ENCODE peak calls at places on chromosomes 1 and 21, in four cellular contexts. One of them, this sample, is unnamed.

GRCh38 chr21:34845521-34846213 is 176.9 kb downstream of the CLIC6 start:
- DNase-seq in breast epithelium: peak
- DNase-seq in endothelial cell of umbilical vein: peak
- DNase-seq in neural progenitor cell: no peak
- DNase-seq in this sample: peak

GRCh38 chr1:208528577-208529240 is 284.5 kb upstream of the PLXNA2 start:
- DNase-seq in breast epithelium: no peak
- DNase-seq in endothelial cell of umbilical vein: no peak
- DNase-seq in neural progenitor cell: no peak
- DNase-seq in this sample: no peak

GRCh38 chr1:2124446-2125198 is 70.0 kb downstream of the FAAP20 start:
- DNase-seq in breast epithelium: no peak
- DNase-seq in endothelial cell of umbilical vein: no peak
- DNase-seq in neural progenitor cell: peak
- DNase-seq in this sample: no peak

GRCh38 chr1:63981408-63981773 is 207.6 kb downstream of the ROR1 start:
- DNase-seq in breast epithelium: no peak
- DNase-seq in endothelial cell of umbilical vein: no peak
- DNase-seq in neural progenitor cell: no peak
- DNase-seq in this sample: no peak

GRCh38 chr1:24562625-24563024 is 6.7 kb downstream of the NCMAP start:
- DNase-seq in breast epithelium: no peak
- DNase-seq in endothelial cell of umbilical vein: no peak
- DNase-seq in neural progenitor cell: no peak
- DNase-seq in this sample: no peak

GRCh38 chr1:51690285-51690961 is 73.5 kb downstream of the OSBPL9 start:
- DNase-seq in breast epithelium: no peak
- DNase-seq in endothelial cell of umbilical vein: peak
- DNase-seq in neural progenitor cell: no peak
- DNase-seq in this sample: peak

GRCh38 chr1:193971595-193971994 is 785.2 kb upstream of the B3GALT2 start:
- DNase-seq in breast epithelium: no peak
- DNase-seq in endothelial cell of umbilical vein: peak
- DNase-seq in neural progenitor cell: no peak
- DNase-seq in this sample: peak

GRCh38 chr1:42456754-42457089 is 379 bp downstream of the PPCS start:
- DNase-seq in breast epithelium: peak
- DNase-seq in endothelial cell of umbilical vein: peak
- DNase-seq in neural progenitor cell: no peak
- DNase-seq in this sample: peak

GRCh38 chr21:46605759-46606426 is 1.0 kb upstream of the S100B start:
- DNase-seq in breast epithelium: no peak
- DNase-seq in endothelial cell of umbilical vein: no peak
- DNase-seq in neural progenitor cell: no peak
- DNase-seq in this sample: no peak

GRCh38 chr1:203268901-203269653 is 36.2 kb upstream of the BTG2 start:
- DNase-seq in breast epithelium: peak
- DNase-seq in endothelial cell of umbilical vein: peak
- DNase-seq in neural progenitor cell: peak
- DNase-seq in this sample: peak

GRCh38 chr1:55055084-55055882 is 15.9 kb downstream of the PCSK9 start:
- DNase-seq in breast epithelium: no peak
- DNase-seq in endothelial cell of umbilical vein: no peak
- DNase-seq in neural progenitor cell: no peak
- DNase-seq in this sample: peak

GRCh38 chr1:90580176-90580575 is 136.9 kb downstream of the BARHL2 start:
- DNase-seq in breast epithelium: no peak
- DNase-seq in endothelial cell of umbilical vein: no peak
- DNase-seq in neural progenitor cell: no peak
- DNase-seq in this sample: no peak

GRCh38 chr1:23242414-23242813 is 25.1 kb upstream of the HTR1D start:
- DNase-seq in breast epithelium: no peak
- DNase-seq in endothelial cell of umbilical vein: no peak
- DNase-seq in neural progenitor cell: no peak
- DNase-seq in this sample: no peak

GRCh38 chr1:70528591-70529333 is 117.7 kb downstream of the CTH start:
- DNase-seq in breast epithelium: no peak
- DNase-seq in endothelial cell of umbilical vein: peak
- DNase-seq in neural progenitor cell: peak
- DNase-seq in this sample: peak

GRCh38 chr1:214462882-214463281 is 88.5 kb downstream of the PTPN14 start:
- DNase-seq in breast epithelium: no peak
- DNase-seq in endothelial cell of umbilical vein: no peak
- DNase-seq in neural progenitor cell: no peak
- DNase-seq in this sample: no peak

GRCh38 chr1:111988377-111988742 is 1.1 kb downstream of the KCND3 start:
- DNase-seq in breast epithelium: no peak
- DNase-seq in endothelial cell of umbilical vein: no peak
- DNase-seq in neural progenitor cell: no peak
- DNase-seq in this sample: no peak

GRCh38 chr1:22296701-22297591 is 154.0 kb upstream of the WNT4 start:
- DNase-seq in breast epithelium: peak
- DNase-seq in endothelial cell of umbilical vein: no peak
- DNase-seq in neural progenitor cell: no peak
- DNase-seq in this sample: no peak

GRCh38 chr1:3598051-3598471 is 13.2 kb downstream of the MEGF6 start:
- DNase-seq in breast epithelium: no peak
- DNase-seq in endothelial cell of umbilical vein: peak
- DNase-seq in neural progenitor cell: peak
- DNase-seq in this sample: peak

GRCh38 chr1:102191723-102192122 is 195.0 kb upstream of the OLFM3 start:
- DNase-seq in breast epithelium: no peak
- DNase-seq in endothelial cell of umbilical vein: peak
- DNase-seq in neural progenitor cell: peak
- DNase-seq in this sample: peak
- TF ChIP-seq CTCF in breast epithelium: peak
- TF ChIP-seq CTCF in endothelial cell of umbilical vein: peak
- TF ChIP-seq CTCF in neural progenitor cell: peak
- TF ChIP-seq CTCF in this sample: peak

GRCh38 chr1:211381481-211382181 is 55.0 kb downstream of the TRAF5 start:
- DNase-seq in breast epithelium: no peak
- DNase-seq in endothelial cell of umbilical vein: no peak
- DNase-seq in neural progenitor cell: no peak
- DNase-seq in this sample: no peak
- H3K4me3 ChIP-seq in breast epithelium: peak
- H3K4me3 ChIP-seq in endothelial cell of umbilical vein: no peak
- H3K4me3 ChIP-seq in neural progenitor cell: peak
- H3K4me3 ChIP-seq in this sample: no peak

GRCh38 chr1:119359730-119360129 is 8.9 kb upstream of the HAO2 start:
- DNase-seq in breast epithelium: no peak
- DNase-seq in endothelial cell of umbilical vein: no peak
- DNase-seq in neural progenitor cell: no peak
- DNase-seq in this sample: no peak

GRCh38 chr1:119361611-119362010 is 7.0 kb upstream of the HAO2 start:
- DNase-seq in breast epithelium: no peak
- DNase-seq in endothelial cell of umbilical vein: no peak
- DNase-seq in neural progenitor cell: no peak
- DNase-seq in this sample: no peak

GRCh38 chr1:119363162-119363561 is 5.4 kb upstream of the HAO2 start:
- DNase-seq in breast epithelium: no peak
- DNase-seq in endothelial cell of umbilical vein: no peak
- DNase-seq in neural progenitor cell: no peak
- DNase-seq in this sample: no peak

GRCh38 chr1:119361205-119361604 is 7.4 kb upstream of the HAO2 start:
- DNase-seq in breast epithelium: no peak
- DNase-seq in endothelial cell of umbilical vein: no peak
- DNase-seq in neural progenitor cell: no peak
- DNase-seq in this sample: no peak

DNA sequence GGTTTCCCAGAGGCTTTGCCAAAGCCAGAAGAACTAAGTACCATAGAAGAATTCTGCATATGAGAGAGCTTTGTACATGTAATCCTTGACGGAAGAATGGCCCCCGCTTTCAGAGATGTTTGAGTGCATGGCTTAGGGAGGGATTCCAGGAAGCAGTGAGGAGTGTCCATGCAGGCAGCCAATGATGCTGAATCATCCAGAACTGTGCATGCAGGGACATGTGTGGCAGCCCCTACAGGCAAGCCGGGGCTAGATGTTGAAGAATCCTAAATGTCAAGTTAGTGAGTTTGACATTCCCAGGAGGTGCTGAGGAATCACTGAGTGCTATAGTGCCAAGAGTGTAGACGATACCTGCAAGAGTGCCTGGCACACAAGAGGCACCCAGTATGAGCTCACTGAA is 9.9 kb upstream of the HAO2 start:
- DNase-seq in breast epithelium: peak
- DNase-seq in endothelial cell of umbilical vein: no peak
- DNase-seq in neural progenitor cell: no peak
- DNase-seq in this sample: no peak
- TF ChIP-seq CTCF in breast epithelium: no peak
- TF ChIP-seq CTCF in endothelial cell of umbilical vein: no peak
- TF ChIP-seq CTCF in neural progenitor cell: no peak
- TF ChIP-seq CTCF in this sample: no peak

GRCh38 chr1:87682565-87682964 is 353.9 kb downstream of the LMO4 start:
- DNase-seq in breast epithelium: no peak
- DNase-seq in endothelial cell of umbilical vein: no peak
- DNase-seq in neural progenitor cell: peak
- DNase-seq in this sample: no peak

GRCh38 chr1:87685366-87686136 is 356.9 kb downstream of the LMO4 start:
- DNase-seq in breast epithelium: no peak
- DNase-seq in endothelial cell of umbilical vein: peak
- DNase-seq in neural progenitor cell: peak
- DNase-seq in this sample: peak

GRCh38 chr1:87684786-87685185 is 356.1 kb downstream of the LMO4 start:
- DNase-seq in breast epithelium: no peak
- DNase-seq in endothelial cell of umbilical vein: peak
- DNase-seq in neural progenitor cell: no peak
- DNase-seq in this sample: peak

GRCh38 chr1:87684194-87684593 is 355.5 kb downstream of the LMO4 start:
- DNase-seq in breast epithelium: no peak
- DNase-seq in endothelial cell of umbilical vein: peak
- DNase-seq in neural progenitor cell: peak
- DNase-seq in this sample: peak

GRCh38 chr1:87683557-87683956 is 354.9 kb downstream of the LMO4 start:
- DNase-seq in breast epithelium: no peak
- DNase-seq in endothelial cell of umbilical vein: peak
- DNase-seq in neural progenitor cell: no peak
- DNase-seq in this sample: no peak
- H3K4me3 ChIP-seq in breast epithelium: peak
- H3K4me3 ChIP-seq in endothelial cell of umbilical vein: no peak
- H3K4me3 ChIP-seq in neural progenitor cell: no peak
- H3K4me3 ChIP-seq in this sample: no peak

GRCh38 chr1:235004276-235004675 is 124.4 kb downstream of the TOMM20 start:
- DNase-seq in breast epithelium: no peak
- DNase-seq in endothelial cell of umbilical vein: no peak
- DNase-seq in neural progenitor cell: no peak
- DNase-seq in this sample: no peak
- TF ChIP-seq CTCF in breast epithelium: no peak
- TF ChIP-seq CTCF in endothelial cell of umbilical vein: no peak
- TF ChIP-seq CTCF in neural progenitor cell: no peak
- TF ChIP-seq CTCF in this sample: no peak

GRCh38 chr1:34212673-34213072 is 36.0 kb downstream of the C1orf94 start:
- DNase-seq in breast epithelium: no peak
- DNase-seq in endothelial cell of umbilical vein: no peak
- DNase-seq in neural progenitor cell: no peak
- DNase-seq in this sample: no peak

DNA sequence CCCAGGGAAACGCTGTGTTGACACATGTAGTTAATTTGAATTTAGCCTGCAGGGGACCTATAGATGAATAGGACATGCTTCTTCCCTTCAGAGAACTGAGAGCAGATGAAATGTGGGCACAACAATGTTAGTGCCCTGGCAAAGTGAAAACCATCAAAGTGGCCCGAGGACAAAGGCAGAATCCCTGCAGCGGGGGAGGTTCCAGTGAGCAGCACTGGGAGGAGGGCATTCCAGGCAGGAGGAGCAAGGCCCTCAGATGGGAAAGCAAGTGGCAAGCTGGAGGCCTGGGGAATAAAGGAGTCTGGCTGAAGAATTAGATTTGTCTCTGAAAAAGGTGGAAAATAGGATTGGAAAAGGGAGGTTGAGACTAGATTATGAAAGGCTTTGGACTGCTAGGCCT is 37.3 kb downstream of the C1orf94 start:
- DNase-seq in breast epithelium: no peak
- DNase-seq in endothelial cell of umbilical vein: no peak
- DNase-seq in neural progenitor cell: peak
- DNase-seq in this sample: no peak
- H3K4me3 ChIP-seq in breast epithelium: no peak
- H3K4me3 ChIP-seq in endothelial cell of umbilical vein: no peak
- H3K4me3 ChIP-seq in neural progenitor cell: no peak
- H3K4me3 ChIP-seq in this sample: no peak

DNA sequence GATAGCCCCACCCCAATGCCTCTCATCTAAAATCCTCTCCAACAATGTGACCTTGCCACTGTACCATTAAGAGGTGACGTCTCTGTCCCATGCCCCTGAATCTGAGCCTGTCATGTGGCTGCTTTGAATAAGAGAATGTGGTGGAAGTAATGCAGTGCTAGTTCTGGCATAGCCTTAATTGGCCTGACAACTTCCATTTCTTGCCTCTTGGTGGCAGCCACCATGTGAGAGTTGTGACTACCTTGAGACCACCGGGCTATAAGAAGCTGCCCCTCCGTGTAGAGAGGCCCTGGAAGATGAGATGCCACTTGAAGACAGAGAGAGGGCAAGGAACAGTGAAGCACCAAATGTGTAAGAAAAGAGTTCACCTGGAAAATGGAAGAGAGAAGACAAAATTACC is 95.4 kb downstream of the POFUT2 start:
- DNase-seq in breast epithelium: no peak
- DNase-seq in endothelial cell of umbilical vein: no peak
- DNase-seq in neural progenitor cell: peak
- DNase-seq in this sample: no peak
- TF ChIP-seq CTCF in breast epithelium: no peak
- TF ChIP-seq CTCF in endothelial cell of umbilical vein: no peak
- TF ChIP-seq CTCF in neural progenitor cell: peak
- TF ChIP-seq CTCF in this sample: no peak

GRCh38 chr1:38576241-38576640 is 283.3 kb downstream of the RRAGC start:
- DNase-seq in breast epithelium: no peak
- DNase-seq in endothelial cell of umbilical vein: no peak
- DNase-seq in neural progenitor cell: no peak
- DNase-seq in this sample: no peak

GRCh38 chr1:38579056-38579455 is 280.5 kb downstream of the RRAGC start:
- DNase-seq in breast epithelium: no peak
- DNase-seq in endothelial cell of umbilical vein: no peak
- DNase-seq in neural progenitor cell: no peak
- DNase-seq in this sample: no peak

GRCh38 chr1:38577385-38577784 is 282.2 kb downstream of the RRAGC start:
- DNase-seq in breast epithelium: no peak
- DNase-seq in endothelial cell of umbilical vein: no peak
- DNase-seq in neural progenitor cell: no peak
- DNase-seq in this sample: no peak

GRCh38 chr1:38578444-38578951 is 281.1 kb downstream of the RRAGC start:
- DNase-seq in breast epithelium: no peak
- DNase-seq in endothelial cell of umbilical vein: no peak
- DNase-seq in neural progenitor cell: peak
- DNase-seq in this sample: no peak

DNA sequence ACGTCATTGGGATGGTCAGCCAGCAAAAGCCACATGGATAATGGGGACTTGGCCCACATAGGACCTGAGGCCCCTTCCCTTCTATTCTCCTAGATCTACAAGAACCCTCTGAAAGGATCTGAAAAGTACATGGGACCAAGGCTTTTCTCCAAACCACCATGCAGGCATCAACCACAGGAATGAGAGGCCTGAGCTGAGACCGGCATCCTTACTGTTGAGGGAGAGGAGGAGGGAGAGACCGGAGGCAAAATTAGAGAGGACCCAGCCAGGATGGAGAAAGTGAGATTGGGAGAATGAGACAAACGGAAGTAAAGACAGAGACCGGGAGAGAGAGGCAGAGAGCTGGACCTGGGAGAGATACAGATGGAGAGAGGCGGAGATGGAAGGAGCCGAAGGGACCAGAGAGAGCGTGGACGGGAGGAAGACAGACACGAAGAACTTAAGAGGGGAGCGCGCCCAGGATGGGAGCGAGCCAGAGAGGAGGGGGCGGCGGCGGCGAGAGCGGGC is 281.6 kb downstream of the RRAGC start:
- DNase-seq in breast epithelium: no peak
- DNase-seq in endothelial cell of umbilical vein: no peak
- DNase-seq in neural progenitor cell: no peak
- DNase-seq in this sample: no peak
- H3K4me3 ChIP-seq in breast epithelium: peak
- H3K4me3 ChIP-seq in endothelial cell of umbilical vein: no peak
- H3K4me3 ChIP-seq in neural progenitor cell: peak
- H3K4me3 ChIP-seq in this sample: no peak